ENCODE peak calls at places on chromosomes 4 and X, in four cellular contexts. One of them, this sample, is unnamed.

GRCh38 chrX:151359931-151360871 is 36.8 kb upstream of the VMA21 start:
- DNase-seq in body of pancreas: peak
- DNase-seq in right atrium auricular region: no peak
- DNase-seq in brain microvascular endothelial cell: no peak
- DNase-seq in this sample: no peak

GRCh38 chrX:48558270-48558669 is 16.0 kb upstream of the RBM3 start:
- DNase-seq in brain microvascular endothelial cell: peak
- DNase-seq in right atrium auricular region: no peak
- DNase-seq in body of pancreas: no peak
- DNase-seq in this sample: peak

GRCh38 chrX:140050906-140051305 is 85.6 kb upstream of the CXorf66 start:
- DNase-seq in body of pancreas: no peak
- DNase-seq in right atrium auricular region: no peak
- DNase-seq in brain microvascular endothelial cell: no peak
- DNase-seq in this sample: no peak

GRCh38 chr4:7041851-7042696 is 1.1 kb upstream of the TADA2B start:
- DNase-seq in right atrium auricular region: peak
- DNase-seq in body of pancreas: peak
- DNase-seq in brain microvascular endothelial cell: no peak
- DNase-seq in this sample: no peak

GRCh38 chrX:49040376-49040955 is 2.7 kb downstream of the TFE3 start:
- DNase-seq in brain microvascular endothelial cell: peak
- DNase-seq in right atrium auricular region: no peak
- DNase-seq in body of pancreas: no peak
- DNase-seq in this sample: no peak

GRCh38 chr4:80125252-80126177 is 52.5 kb upstream of the ANTXR2 start:
- DNase-seq in body of pancreas: no peak
- DNase-seq in right atrium auricular region: no peak
- DNase-seq in brain microvascular endothelial cell: no peak
- DNase-seq in this sample: no peak

GRCh38 chrX:134836497-134836968 is 154.3 kb upstream of the SMIM10 start:
- DNase-seq in right atrium auricular region: no peak
- DNase-seq in brain microvascular endothelial cell: no peak
- DNase-seq in body of pancreas: no peak
- DNase-seq in this sample: no peak

GRCh38 chrX:3415011-3415410 is 68.6 kb upstream of the MXRA5 start:
- DNase-seq in brain microvascular endothelial cell: no peak
- DNase-seq in body of pancreas: no peak
- DNase-seq in right atrium auricular region: no peak
- DNase-seq in this sample: no peak

GRCh38 chrX:15888062-15888461 is 33.4 kb upstream of the AP1S2 start:
- DNase-seq in body of pancreas: no peak
- DNase-seq in right atrium auricular region: no peak
- DNase-seq in brain microvascular endothelial cell: no peak
- DNase-seq in this sample: no peak

GRCh38 chrX:11445540-11445939 is 152.3 kb downstream of the AMELX start:
- DNase-seq in brain microvascular endothelial cell: no peak
- DNase-seq in body of pancreas: no peak
- DNase-seq in right atrium auricular region: no peak
- DNase-seq in this sample: no peak

GRCh38 chrX:109902665-109903064 is 100.2 kb upstream of the TMEM164 start:
- DNase-seq in body of pancreas: no peak
- DNase-seq in brain microvascular endothelial cell: peak
- DNase-seq in right atrium auricular region: no peak
- DNase-seq in this sample: no peak

GRCh38 chr4:115121351-115122043 is 8.1 kb upstream of the NDST4 start:
- DNase-seq in right atrium auricular region: no peak
- DNase-seq in body of pancreas: no peak
- DNase-seq in brain microvascular endothelial cell: no peak
- DNase-seq in this sample: no peak

GRCh38 chr4:52259978-52260377 is 208.9 kb downstream of the SPATA18 start:
- DNase-seq in right atrium auricular region: no peak
- DNase-seq in brain microvascular endothelial cell: no peak
- DNase-seq in body of pancreas: no peak
- DNase-seq in this sample: no peak

GRCh38 chr4:74038161-74039064 is at the start of gene CXCL3:
- DNase-seq in right atrium auricular region: peak
- DNase-seq in brain microvascular endothelial cell: peak
- DNase-seq in body of pancreas: peak
- DNase-seq in this sample: no peak

GRCh38 chr4:118941149-118941548 is 52.5 kb downstream of the SYNPO2 start:
- DNase-seq in right atrium auricular region: peak
- DNase-seq in brain microvascular endothelial cell: no peak
- DNase-seq in body of pancreas: peak
- DNase-seq in this sample: no peak

GRCh38 chr4:24230955-24231354 is 341.1 kb upstream of the PPARGC1A start:
- DNase-seq in brain microvascular endothelial cell: no peak
- DNase-seq in body of pancreas: no peak
- DNase-seq in right atrium auricular region: no peak
- DNase-seq in this sample: no peak

GRCh38 chrX:13334491-13334890 is 14.6 kb upstream of the ATXN3L start:
- DNase-seq in right atrium auricular region: no peak
- DNase-seq in body of pancreas: no peak
- DNase-seq in brain microvascular endothelial cell: no peak
- DNase-seq in this sample: no peak

GRCh38 chr4:121876976-121877773 is 6.9 kb upstream of the BBS7 start:
- DNase-seq in body of pancreas: no peak
- DNase-seq in brain microvascular endothelial cell: no peak
- DNase-seq in right atrium auricular region: no peak
- DNase-seq in this sample: no peak

GRCh38 chrX:112163916-112164315 is 81.3 kb upstream of the TRPC5 start:
- DNase-seq in right atrium auricular region: no peak
- DNase-seq in brain microvascular endothelial cell: no peak
- DNase-seq in body of pancreas: no peak
- DNase-seq in this sample: no peak

GRCh38 chr4:73816814-73817213 is 19.7 kb upstream of the CXCL6 start:
- DNase-seq in body of pancreas: no peak
- DNase-seq in right atrium auricular region: no peak
- DNase-seq in brain microvascular endothelial cell: peak
- DNase-seq in this sample: peak

GRCh38 chr4:113987382-113987930 is 8.0 kb upstream of the ARSJ start:
- DNase-seq in body of pancreas: no peak
- DNase-seq in brain microvascular endothelial cell: no peak
- DNase-seq in right atrium auricular region: no peak
- DNase-seq in this sample: no peak

GRCh38 chrX:136812286-136812685 is 31.6 kb upstream of the ARHGEF6 start:
- DNase-seq in body of pancreas: no peak
- DNase-seq in brain microvascular endothelial cell: no peak
- DNase-seq in right atrium auricular region: no peak
- DNase-seq in this sample: no peak

GRCh38 chrX:1727531-1728027 is 112.7 kb downstream of the ASMT start:
- DNase-seq in right atrium auricular region: peak
- DNase-seq in brain microvascular endothelial cell: peak
- DNase-seq in body of pancreas: no peak
- DNase-seq in this sample: no peak

GRCh38 chr4:6806924-6807676 is 24.6 kb downstream of the KIAA0232 start:
- DNase-seq in body of pancreas: no peak
- DNase-seq in brain microvascular endothelial cell: no peak
- DNase-seq in right atrium auricular region: no peak
- DNase-seq in this sample: no peak

GRCh38 chr4:88792268-88792781 is 94.7 kb upstream of the NAP1L5 start:
- DNase-seq in right atrium auricular region: no peak
- DNase-seq in body of pancreas: no peak
- DNase-seq in brain microvascular endothelial cell: peak
- DNase-seq in this sample: peak

GRCh38 chrX:16222123-16222522 is 54.8 kb downstream of the MAGEB17 start:
- DNase-seq in body of pancreas: no peak
- DNase-seq in brain microvascular endothelial cell: peak
- DNase-seq in right atrium auricular region: no peak
- DNase-seq in this sample: peak

GRCh38 chr4:20085156-20085555 is 166.5 kb upstream of the SLIT2 start:
- DNase-seq in brain microvascular endothelial cell: no peak
- DNase-seq in right atrium auricular region: no peak
- DNase-seq in body of pancreas: no peak
- DNase-seq in this sample: no peak

GRCh38 chrX:118181030-118181429 is 64.4 kb upstream of the KLHL13 start:
- DNase-seq in brain microvascular endothelial cell: no peak
- DNase-seq in right atrium auricular region: no peak
- DNase-seq in body of pancreas: no peak
- DNase-seq in this sample: no peak

GRCh38 chr4:76753814-76754213 is 144.1 kb downstream of the SOWAHB start:
- DNase-seq in brain microvascular endothelial cell: peak
- DNase-seq in right atrium auricular region: no peak
- DNase-seq in body of pancreas: no peak
- DNase-seq in this sample: peak

GRCh38 chr4:7842384-7843279 is 97.0 kb downstream of the AFAP1 start:
- DNase-seq in body of pancreas: no peak
- DNase-seq in brain microvascular endothelial cell: peak
- DNase-seq in right atrium auricular region: peak
- DNase-seq in this sample: peak

GRCh38 chr4:128974203-128974602 is 119.1 kb downstream of the SCLT1 start:
- DNase-seq in brain microvascular endothelial cell: no peak
- DNase-seq in right atrium auricular region: no peak
- DNase-seq in body of pancreas: no peak
- DNase-seq in this sample: no peak

GRCh38 chrX:4588056-4588455 is 874.6 kb upstream of the PRKX start:
- DNase-seq in body of pancreas: no peak
- DNase-seq in brain microvascular endothelial cell: no peak
- DNase-seq in right atrium auricular region: no peak
- DNase-seq in this sample: no peak

GRCh38 chr4:18138076-18138665 is 116.6 kb upstream of the LCORL start:
- DNase-seq in body of pancreas: no peak
- DNase-seq in brain microvascular endothelial cell: no peak
- DNase-seq in right atrium auricular region: no peak
- DNase-seq in this sample: no peak

GRCh38 chrX:102934624-102935023 is 2.4 kb upstream of the RAB40AL start:
- DNase-seq in right atrium auricular region: no peak
- DNase-seq in brain microvascular endothelial cell: peak
- DNase-seq in body of pancreas: peak
- DNase-seq in this sample: no peak

GRCh38 chrX:68898661-68899060 is 69.8 kb downstream of the EFNB1 start:
- DNase-seq in body of pancreas: no peak
- DNase-seq in brain microvascular endothelial cell: no peak
- DNase-seq in right atrium auricular region: no peak
- DNase-seq in this sample: no peak

GRCh38 chrX:149877636-149878035 is 3.3 kb upstream of the MAGEA8 start:
- DNase-seq in right atrium auricular region: no peak
- DNase-seq in body of pancreas: no peak
- DNase-seq in brain microvascular endothelial cell: peak
- DNase-seq in this sample: no peak

GRCh38 chr4:3708103-3708510 is 58.1 kb upstream of the ADRA2C start:
- DNase-seq in right atrium auricular region: no peak
- DNase-seq in brain microvascular endothelial cell: peak
- DNase-seq in body of pancreas: peak
- DNase-seq in this sample: no peak

GRCh38 chr4:154158756-154159155 is 332.8 kb downstream of the DCHS2 start:
- DNase-seq in brain microvascular endothelial cell: no peak
- DNase-seq in body of pancreas: no peak
- DNase-seq in right atrium auricular region: no peak
- DNase-seq in this sample: no peak

GRCh38 chr4:70844180-70844579 is 4.5 kb upstream of the GRSF1 start:
- DNase-seq in right atrium auricular region: no peak
- DNase-seq in body of pancreas: no peak
- DNase-seq in brain microvascular endothelial cell: no peak
- DNase-seq in this sample: no peak
- H3K27ac ChIP-seq in right atrium auricular region: no peak
- H3K27ac ChIP-seq in body of pancreas: no peak
- H3K27ac ChIP-seq in brain microvascular endothelial cell: no peak
- H3K27ac ChIP-seq in this sample: no peak

GRCh38 chr4:183658362-183659028 is 490 bp downstream of the RWDD4 start:
- DNase-seq in right atrium auricular region: no peak
- DNase-seq in body of pancreas: peak
- DNase-seq in brain microvascular endothelial cell: no peak
- DNase-seq in this sample: no peak

GRCh38 chr4:183657564-183657963 is 1.4 kb downstream of the RWDD4 start:
- DNase-seq in right atrium auricular region: no peak
- DNase-seq in brain microvascular endothelial cell: no peak
- DNase-seq in body of pancreas: no peak
- DNase-seq in this sample: no peak

GRCh38 chr4:183659029-183659870 is at the start of the genes RWDD4 and TRAPPC11:
- DNase-seq in brain microvascular endothelial cell: peak
- DNase-seq in right atrium auricular region: peak
- DNase-seq in body of pancreas: peak
- DNase-seq in this sample: peak

DNA sequence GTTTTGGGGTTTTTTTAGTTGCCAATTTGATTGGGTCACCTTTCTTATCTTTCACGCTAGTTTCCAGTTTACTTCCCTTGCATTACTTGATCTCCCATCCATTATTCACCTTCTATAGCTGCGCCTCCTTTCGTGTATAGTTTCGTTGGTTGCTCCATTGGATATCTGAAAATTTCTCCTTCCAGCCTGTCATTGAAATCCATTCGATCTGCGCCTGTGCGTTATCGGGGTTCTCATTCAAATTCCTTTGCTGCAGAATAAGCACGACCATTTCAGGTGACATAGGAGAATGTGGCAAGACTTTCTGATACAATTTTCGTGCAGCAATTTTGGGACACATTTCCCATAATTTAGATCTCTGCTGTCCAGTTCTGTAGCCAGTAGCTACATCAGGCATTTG is 826 bp downstream of the TRAPPC11 start:
- DNase-seq in right atrium auricular region: no peak
- DNase-seq in body of pancreas: no peak
- DNase-seq in brain microvascular endothelial cell: no peak
- DNase-seq in this sample: no peak
- H3K4me3 ChIP-seq in right atrium auricular region: peak
- H3K4me3 ChIP-seq in body of pancreas: peak
- H3K4me3 ChIP-seq in brain microvascular endothelial cell: peak
- H3K4me3 ChIP-seq in this sample: peak

GRCh38 chr4:150248181-150248580 is 169.9 kb downstream of the DCLK2 start:
- DNase-seq in right atrium auricular region: no peak
- DNase-seq in body of pancreas: no peak
- DNase-seq in brain microvascular endothelial cell: no peak
- DNase-seq in this sample: no peak
- TF ChIP-seq CTCF in right atrium auricular region: no peak
- TF ChIP-seq CTCF in body of pancreas: no peak
- TF ChIP-seq CTCF in brain microvascular endothelial cell: no peak
- TF ChIP-seq CTCF in this sample: no peak

GRCh38 chr4:165394275-165394674 is 15.5 kb downstream of the CPE start:
- DNase-seq in body of pancreas: no peak
- DNase-seq in brain microvascular endothelial cell: peak
- DNase-seq in right atrium auricular region: no peak
- DNase-seq in this sample: no peak

GRCh38 chr4:165393704-165394103 is 14.9 kb downstream of the CPE start:
- DNase-seq in right atrium auricular region: no peak
- DNase-seq in body of pancreas: no peak
- DNase-seq in brain microvascular endothelial cell: no peak
- DNase-seq in this sample: no peak

GRCh38 chr4:165402375-165402774 is 23.6 kb downstream of the CPE start:
- DNase-seq in brain microvascular endothelial cell: no peak
- DNase-seq in body of pancreas: no peak
- DNase-seq in right atrium auricular region: no peak
- DNase-seq in this sample: no peak

GRCh38 chr4:165403667-165404066 is 24.9 kb downstream of the CPE start:
- DNase-seq in brain microvascular endothelial cell: no peak
- DNase-seq in body of pancreas: no peak
- DNase-seq in right atrium auricular region: no peak
- DNase-seq in this sample: no peak

GRCh38 chr4:165398570-165398969 is 19.8 kb downstream of the CPE start:
- DNase-seq in body of pancreas: no peak
- DNase-seq in right atrium auricular region: no peak
- DNase-seq in brain microvascular endothelial cell: peak
- DNase-seq in this sample: no peak
- H3K27ac ChIP-seq in body of pancreas: no peak
- H3K27ac ChIP-seq in right atrium auricular region: no peak
- H3K27ac ChIP-seq in brain microvascular endothelial cell: no peak
- H3K27ac ChIP-seq in this sample: no peak

GRCh38 chr4:16224669-16225068 is 1.6 kb downstream of the TAPT1 start:
- DNase-seq in right atrium auricular region: no peak
- DNase-seq in body of pancreas: no peak
- DNase-seq in brain microvascular endothelial cell: no peak
- DNase-seq in this sample: no peak
- H3K4me3 ChIP-seq in right atrium auricular region: peak
- H3K4me3 ChIP-seq in body of pancreas: no peak
- H3K4me3 ChIP-seq in brain microvascular endothelial cell: no peak
- H3K4me3 ChIP-seq in this sample: peak

This sample was measured in AG04450.